ENCODE peak calls at places on chromosomes 6 and 20, in nine cellular contexts. Q is IMR-90, X is cardiac muscle cell, P is hepatocyte, B is A549, M is keratinocyte, S is neural progenitor cell, L is astrocyte of the cerebellum, H is pancreas. A is an unnamed sample.

GRCh38 chr6:31690231-31691077 is 9.6 kb upstream of the LY6G5C start:
- DNase-seq in L (no peak), H (no peak), Q (no peak), P (peak; percentile 79), B (no peak), S (no peak), M (no peak), X (no peak), A (no peak)

GRCh38 chr20:5118220-5119142 is 1.3 kb downstream of the PCNA start:
- DNase-seq in P (no peak), B (no peak), S (peak; percentile 11), Q (no peak), X (no peak), H (no peak), M (no peak), L (no peak), A (no peak)

GRCh38 chr6:111789593-111789992 is 83.7 kb downstream of the FYN start:
- DNase-seq in S (no peak), X (no peak), L (no peak), H (no peak), Q (peak; percentile 40), M (no peak), P (no peak), B (no peak), A (no peak)

GRCh38 chr6:138450445-138450844 is 46.4 kb downstream of the HEBP2 start:
- DNase-seq in P (no peak), S (no peak), H (no peak), B (no peak), M (no peak), Q (no peak), L (no peak), X (no peak), A (no peak)

GRCh38 chr20:37475258-37475657 is 45.8 kb upstream of the NNAT start:
- DNase-seq in H (no peak), M (no peak), S (no peak), L (no peak), B (no peak), Q (no peak), X (no peak), P (no peak), A (no peak)

GRCh38 chr6:41625442-41625841 is 12.8 kb upstream of the MDFI start:
- DNase-seq in B (no peak), P (no peak), S (no peak), Q (no peak), X (peak; percentile 62), M (peak; percentile 85), H (no peak), L (no peak), A (no peak)

GRCh38 chr20:57609086-57609841 is 11.0 kb downstream of the ZBP1 start:
- DNase-seq in L (no peak), P (no peak), M (no peak), B (no peak), S (no peak), H (no peak), X (no peak), Q (no peak), A (no peak)

GRCh38 chr6:109340811-109341210 is 41.5 kb downstream of the CD164 start:
- DNase-seq in L (no peak), X (no peak), B (no peak), Q (no peak), H (no peak), P (no peak), M (no peak), S (no peak), A (no peak)

GRCh38 chr6:13445005-13445743 is 42.2 kb downstream of the GFOD1 start:
- DNase-seq in X (peak; percentile 81), L (no peak), Q (peak; percentile 64), P (peak; percentile 68), H (peak; percentile 86), M (peak; percentile 56), S (peak; percentile 47), B (no peak), A (no peak)

GRCh38 chr6:125054331-125054730 is 92.1 kb downstream of the RNF217 start:
- DNase-seq in Q (no peak), S (no peak), B (no peak), L (no peak), M (no peak), X (no peak), H (no peak), P (no peak), A (no peak)

GRCh38 chr6:4778086-4778485 is 1.9 kb downstream of the CDYL start:
- DNase-seq in H (no peak), M (no peak), P (no peak), L (no peak), X (no peak), S (no peak), B (no peak), Q (no peak), A (no peak)

GRCh38 chr20:59051666-59052065 is 9.1 kb upstream of the PRELID3B start:
- DNase-seq in M (no peak), H (no peak), Q (no peak), S (no peak), B (no peak), X (no peak), P (no peak), L (no peak), A (no peak)

GRCh38 chr20:35014537-35014936 is 58.9 kb downstream of the MYH7B start:
- DNase-seq in P (no peak), Q (no peak), M (no peak), B (no peak), S (no peak), X (no peak), H (no peak), L (no peak), A (no peak)

GRCh38 chr20:44393608-44394519 is 38.4 kb downstream of the HNF4A start:
- DNase-seq in X (no peak), P (no peak), Q (no peak), M (no peak), S (no peak), L (no peak), H (no peak), B (no peak), A (no peak)

GRCh38 chr6:112622036-112622435 is 274.9 kb downstream of the RFPL4B start:
- DNase-seq in B (no peak), M (no peak), Q (no peak), L (no peak), S (no peak), X (no peak), P (no peak), H (no peak), A (no peak)

GRCh38 chr6:53244958-53245357 is 96.3 kb upstream of the GCM1 start:
- DNase-seq in S (no peak), Q (no peak), H (no peak), P (no peak), B (no peak), X (no peak), L (no peak), M (no peak), A (no peak)
- H3K4me3 ChIP-seq in S (no peak overlapping the region), Q (no peak overlapping the region), H (no peak overlapping the region), P (no peak overlapping the region), B (no peak overlapping the region), X (no peak overlapping the region), L (no peak overlapping the region), M (no peak overlapping the region), A (no peak overlapping the region)

GRCh38 chr20:2418388-2418787 is 37.7 kb downstream of the TGM6 start:
- DNase-seq in M (no peak), Q (no peak), H (no peak), P (no peak), L (no peak), S (no peak), B (no peak), X (no peak), A (no peak)
- TF ChIP-seq CTCF in M (no peak), Q (no peak), H (no peak), P (no peak), L (no peak), S (no peak), B (no peak), X (no peak), A (no peak)

GRCh38 chr6:75318900-75319299 is 34.3 kb upstream of the TMEM30A start:
- DNase-seq in S (no peak), L (no peak), Q (no peak), P (no peak), M (no peak), X (no peak), B (no peak), H (no peak), A (no peak)

GRCh38 chr6:75315978-75316377 is 31.4 kb upstream of the TMEM30A start:
- DNase-seq in L (no peak), Q (no peak), S (no peak), X (no peak), H (no peak), B (no peak), P (no peak), M (no peak), A (no peak)

DNA sequence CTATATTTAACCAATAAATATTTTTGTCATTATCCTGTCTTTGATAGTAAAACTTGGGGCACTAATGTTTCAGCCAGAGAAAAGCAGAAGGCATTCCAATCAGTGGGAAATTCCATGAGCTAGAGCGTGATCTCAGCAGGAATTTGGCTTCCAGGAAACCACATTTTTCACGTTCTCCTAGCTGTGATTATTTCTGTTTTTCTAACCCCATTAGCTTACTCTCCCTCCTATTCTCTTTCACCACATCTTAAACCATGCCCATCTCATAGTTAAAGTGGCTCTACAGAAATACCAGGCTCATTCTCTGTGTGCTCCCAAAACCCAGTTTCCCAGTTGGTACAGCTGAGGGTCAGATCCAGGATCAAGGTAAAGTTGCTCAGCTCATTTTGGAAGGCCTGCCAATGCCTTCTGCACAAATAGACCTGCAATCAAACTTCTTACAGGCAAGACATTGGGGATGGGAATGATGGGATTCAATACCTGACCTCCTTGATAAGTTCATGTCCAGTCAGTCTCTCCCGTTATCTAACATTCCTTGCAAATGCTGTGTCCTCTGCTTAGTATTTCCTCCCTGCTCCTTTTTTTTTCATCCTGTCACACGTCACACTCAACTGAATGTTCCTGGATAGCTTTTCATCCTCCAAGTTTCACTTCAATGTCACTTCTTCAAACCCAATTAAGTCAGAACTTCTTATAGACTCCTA is 33.1 kb upstream of the TMEM30A start:
- DNase-seq in M (no peak), P (no peak), L (peak; percentile 79), Q (peak; percentile 69), B (no peak), X (peak; percentile 24), S (no peak), H (no peak), A (peak; percentile 65)
- H3K4me3 ChIP-seq in M (no peak overlapping the region), P (no peak overlapping the region), L (no peak overlapping the region), Q (no peak overlapping the region), B (no peak overlapping the region), X (no peak overlapping the region), S (no peak overlapping the region), H (no peak overlapping the region), A (no peak overlapping the region)

DNA sequence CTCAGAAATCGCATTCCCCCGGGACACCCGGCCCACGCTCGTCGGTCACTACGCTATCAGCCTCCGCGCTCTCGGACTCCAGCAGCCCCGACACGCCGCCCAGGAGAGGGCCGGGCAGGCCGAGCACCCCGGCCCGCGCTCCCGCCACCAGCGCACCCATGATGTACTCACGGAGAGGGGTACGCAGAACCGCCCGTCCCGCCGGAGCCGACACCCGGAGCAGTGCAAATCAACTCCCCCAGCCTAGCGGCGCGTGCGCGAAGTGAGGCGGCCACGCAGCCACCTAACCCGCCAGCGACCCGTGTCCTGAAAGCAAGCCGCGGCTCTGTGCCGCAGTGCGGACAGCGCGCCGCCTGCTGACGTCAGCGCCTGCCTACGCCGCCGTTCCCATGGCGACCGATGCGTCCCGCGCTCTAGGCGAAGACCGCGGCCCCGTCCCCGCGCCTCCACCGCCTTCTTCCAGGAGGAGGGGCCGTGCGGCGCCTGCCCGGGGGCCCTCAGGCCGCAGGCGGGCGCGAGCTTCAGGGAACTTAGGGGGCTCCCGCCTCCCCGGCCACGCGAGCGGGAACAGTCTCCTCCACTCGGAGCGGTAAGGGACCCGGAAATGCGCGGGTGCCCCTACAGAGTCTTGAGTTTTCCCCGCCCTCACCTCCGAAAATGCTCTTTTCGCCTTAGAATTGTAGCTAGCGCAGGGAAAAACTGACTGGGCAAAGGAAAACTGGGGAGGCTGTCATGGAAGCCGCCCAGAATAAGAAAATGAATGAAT is at the start of gene AHI1:
- DNase-seq in Q (peak; percentile 92), L (peak; percentile 82), P (peak; percentile 98), S (peak; percentile 99), H (peak; percentile 98), B (peak; percentile 59), M (peak; percentile 26), X (peak; percentile 96), A (peak; percentile 96)
- TF ChIP-seq CTCF in Q (no peak), L (no peak), P (no peak), S (no peak), H (peak; percentile 25), B (no peak), M (no peak), X (peak; percentile 3), A (no peak)